ENCODE peak calls at places on chromosomes 1 and 21, in four cellular contexts. M is WTC11, K is SK-N-SH, W is HepG2. V is an unnamed sample.

GRCh38 chr21:33036430-33037162 is 10.9 kb downstream of the OLIG2 start:
- DNase-seq in M (no peak), W (no peak), K (no peak), V (no peak)

GRCh38 chr1:224106568-224107281 is 7.2 kb upstream of the FBXO28 start:
- DNase-seq in K (peak; percentile 51), W (peak; percentile 43), M (peak; percentile 22), V (peak; percentile 62)

GRCh38 chr1:165645654-165646366 is 14.8 kb downstream of the MGST3 start:
- DNase-seq in W (peak; percentile 57), M (no peak), K (no peak), V (peak; percentile 46)

GRCh38 chr1:110055493-110056283 is 14.8 kb downstream of the ALX3 start:
- DNase-seq in M (no peak), W (no peak), K (no peak), V (no peak)

GRCh38 chr1:151251656-151252470 is 2.7 kb upstream of the PSMD4 start:
- DNase-seq in W (peak; percentile 78), K (peak; percentile 74), M (peak; percentile 54), V (peak; percentile 73)

GRCh38 chr1:230084408-230085177 is 17.6 kb downstream of the GALNT2 start:
- DNase-seq in M (no peak), W (peak; percentile 59), K (peak; percentile 59), V (no peak)

GRCh38 chr1:102588536-102588935 is 519.8 kb downstream of the COL11A1 start:
- DNase-seq in W (no peak), K (no peak), M (no peak), V (no peak)

GRCh38 chr1:228099331-228099732 is 3.8 kb downstream of the C1orf35 start:
- DNase-seq in K (no peak), W (no peak), M (no peak), V (peak; percentile 23)

GRCh38 chr1:46490603-46491499 is 1.2 kb downstream of the DMBX1 start:
- DNase-seq in W (no peak), M (no peak), K (no peak), V (no peak)

GRCh38 chr1:93690921-93691789 is 9.5 kb upstream of the BCAR3 start:
- DNase-seq in K (no peak), W (no peak), M (peak; percentile 25), V (no peak)

GRCh38 chr1:247646867-247647266 is 32.7 kb downstream of the OR13G1 start:
- DNase-seq in K (no peak), M (no peak), W (no peak), V (no peak)

GRCh38 chr1:1075148-1075935 is 1.2 kb upstream of the RNF223 start:
- DNase-seq in W (no peak), K (peak; percentile 34), M (no peak), V (no peak)

GRCh38 chr1:3352952-3353331 is 101.5 kb upstream of the ARHGEF16 start:
- DNase-seq in M (no peak), K (no peak), W (no peak), V (no peak)

GRCh38 chr1:167683641-167684502 is 37.9 kb upstream of the MPZL1 start:
- DNase-seq in M (peak; percentile 55), W (no peak), K (peak; percentile 54), V (no peak)

DNA sequence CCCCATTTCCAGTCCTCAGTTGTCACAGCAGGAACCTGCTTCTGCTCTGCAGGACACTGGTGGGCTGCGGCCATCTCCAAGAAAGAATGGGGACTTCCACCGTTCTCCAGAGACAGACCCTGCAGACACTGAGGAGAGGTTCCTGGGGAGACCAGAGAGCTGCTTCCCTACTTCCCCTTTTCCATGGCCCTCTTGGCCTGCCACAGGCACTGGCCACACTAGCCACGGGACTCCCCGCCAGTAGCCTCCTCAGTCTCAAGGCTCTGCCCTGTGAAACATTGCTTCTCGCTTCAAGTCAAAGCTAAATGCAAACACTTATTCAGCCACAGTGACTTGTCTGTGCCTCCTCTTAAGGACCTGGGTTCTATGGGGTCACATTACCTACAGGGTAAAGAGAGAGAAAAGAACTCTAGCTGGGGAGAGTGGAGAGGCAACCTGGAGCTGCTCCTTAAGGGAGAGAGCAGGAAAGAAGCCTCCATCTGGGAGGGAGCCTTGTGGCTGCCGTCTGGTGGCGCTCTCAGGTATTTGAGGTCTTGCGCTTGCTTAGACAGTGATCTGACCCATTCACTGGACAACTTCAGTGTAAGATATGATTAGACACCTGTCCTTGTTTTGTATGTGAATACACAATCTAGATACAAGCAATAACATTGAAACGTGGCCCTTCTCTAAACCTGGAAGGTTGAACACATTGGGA is 5.4 kb upstream of the SLAMF8 start:
- DNase-seq in K (peak; percentile 53), W (no peak), M (peak; percentile 25), V (peak; percentile 73)
- TF ChIP-seq FOXJ3 in K (no peak), W (no peak), M (no peak), V (no peak)

GRCh38 chr1:154755858-154756730 is 114.0 kb downstream of the KCNN3 start:
- DNase-seq in K (peak; percentile 33), W (no peak), M (no peak), V (no peak)
- TF ChIP-seq FOXJ3 in K (no peak), W (no peak), M (no peak), V (no peak)

DNA sequence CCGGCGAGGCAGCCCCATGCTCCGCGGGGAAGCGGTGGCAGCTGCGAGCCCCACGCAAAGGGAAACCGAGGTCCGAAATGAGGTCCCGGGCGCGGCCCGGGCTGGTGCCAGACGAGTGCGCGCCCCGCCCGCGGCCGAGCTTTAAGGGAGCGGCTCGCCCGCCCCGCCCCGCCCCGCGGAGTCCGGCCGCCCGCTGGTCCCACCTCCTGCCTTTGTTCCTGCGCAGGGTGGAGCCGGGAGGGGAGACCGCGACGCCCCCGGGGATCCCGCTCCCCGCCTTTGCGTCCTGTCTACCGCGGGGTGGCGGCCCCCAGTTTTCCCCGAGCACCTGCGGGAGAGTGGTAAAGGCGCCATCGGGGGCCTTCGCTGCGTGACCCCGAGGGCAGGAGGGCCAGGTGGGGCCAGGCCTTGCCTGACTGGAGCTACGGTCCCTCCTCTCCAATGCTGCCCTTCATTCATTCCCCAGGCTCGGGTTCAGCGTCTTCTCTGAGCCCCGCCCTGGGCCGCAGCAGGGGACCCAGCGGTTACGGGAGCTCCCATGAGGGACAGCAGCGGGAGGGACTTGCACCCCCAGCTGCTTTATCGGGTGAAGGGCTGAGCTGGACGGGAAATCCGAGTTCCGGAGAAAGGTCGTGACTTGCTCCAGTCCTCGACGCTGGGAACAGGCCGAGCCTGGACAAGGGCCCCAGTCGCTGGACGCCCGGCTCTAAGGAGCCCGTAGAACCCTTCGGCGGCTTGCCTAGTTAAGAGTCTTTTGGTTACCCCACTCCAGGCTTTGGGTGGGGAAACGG is at the start of gene HES2:
- DNase-seq in W (no peak), M (peak; percentile 59), K (peak; percentile 61), V (peak; percentile 70)
- TF ChIP-seq FOXJ3 in W (no peak), M (no peak), K (no peak), V (no peak)

DNA sequence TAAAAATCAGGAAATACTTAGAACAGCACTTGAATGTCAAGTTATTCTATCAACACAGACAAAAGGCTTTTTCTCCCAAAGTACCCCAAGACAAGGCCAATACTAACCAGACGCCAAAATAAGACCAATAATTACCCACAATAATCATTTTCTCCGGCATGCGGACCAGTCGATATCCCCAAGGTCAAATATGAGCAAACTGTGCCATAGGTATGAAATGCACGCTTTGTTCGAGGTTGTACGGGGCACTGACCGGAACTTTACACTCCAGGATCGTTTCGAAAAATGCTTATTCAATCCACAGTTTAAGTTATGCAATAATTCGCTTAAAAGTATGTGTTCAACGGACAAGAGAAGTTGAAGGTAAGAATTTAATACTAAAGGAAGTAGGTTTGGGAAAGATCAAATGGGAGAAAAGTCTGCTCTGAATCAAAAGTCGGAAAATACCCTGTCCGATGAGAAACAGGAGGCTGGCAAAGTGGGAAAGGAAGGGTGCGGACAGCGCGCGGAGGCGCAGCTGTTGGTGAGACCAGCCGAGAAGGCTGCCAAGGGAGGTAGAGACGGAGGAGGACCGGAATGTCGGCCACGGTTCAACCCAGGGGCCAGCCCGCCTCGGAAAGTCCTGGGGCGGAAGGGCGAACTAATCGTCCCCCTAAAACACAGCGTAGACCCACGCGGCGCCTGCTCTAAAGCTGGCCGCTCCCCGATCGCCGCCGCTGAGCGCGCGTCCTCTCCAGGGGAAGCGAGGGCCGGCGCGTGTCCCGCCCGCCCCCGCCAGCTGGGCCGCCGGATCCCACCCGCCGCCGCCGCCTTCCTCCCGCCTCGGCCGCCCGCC is 802 bp upstream of the SPATA1 start:
- DNase-seq in K (peak; percentile 87), W (peak; percentile 81), M (no peak), V (peak; percentile 76)
- TF ChIP-seq FOXJ3 in K (no peak), W (no peak), M (no peak), V (no peak)

GRCh38 chr1:154483941-154484803 is 17.8 kb upstream of the TDRD10 start:
- DNase-seq in M (no peak), W (no peak), K (no peak), V (no peak)
- TF ChIP-seq FOXJ3 in M (no peak), W (no peak), K (no peak), V (no peak)

GRCh38 chr21:43959231-43960041 is 52.7 kb upstream of the TRAPPC10 start:
- DNase-seq in K (no peak), W (no peak), M (no peak), V (no peak)
- TF ChIP-seq FOXJ3 in K (no peak), W (no peak), M (no peak), V (no peak)

V was measured in K562.